ENCODE peak calls at places on chromosomes 1 and 21, in eight cellular contexts. I is neural crest cell, A is uterus, T is hepatocyte, J is AG09319, S is heart left ventricle, X is cardiac muscle cell, O is AG04450. K is an unnamed sample.
A peak's percentile ranks its signal among the peaks of the same experiment; 100 is the strongest.

GRCh38 chr1:17878837-17879236 is 123.7 kb downstream of the ACTL8 start:
- DNase-seq in T (no peak), S (no peak), X (no peak), O (peak; percentile 63), I (no peak), J (no peak), A (no peak), K (no peak)

GRCh38 chr1:232142403-232143314 is 487.3 kb downstream of the SIPA1L2 start:
- DNase-seq in A (peak; percentile 22), S (peak; percentile 40), I (no peak), J (peak; percentile 19), O (peak; percentile 27), T (no peak), X (no peak), K (no peak)

GRCh38 chr1:240258910-240259309 is 167.2 kb downstream of the FMN2 start:
- DNase-seq in S (no peak), T (no peak), A (no peak), J (peak; percentile 96), X (no peak), I (no peak), O (peak; percentile 61), K (no peak)

GRCh38 chr21:32136546-32136945 is 142.3 kb downstream of the MIS18A start:
- DNase-seq in O (no peak), X (no peak), I (no peak), T (no peak), S (no peak), J (no peak), A (no peak), K (no peak)

GRCh38 chr1:46806196-46807020 is 7.6 kb downstream of the CYP4B1 start:
- DNase-seq in S (peak; percentile 88), T (peak; percentile 44), J (no peak), X (no peak), A (peak; percentile 35), O (no peak), I (no peak), K (peak; percentile 65)

GRCh38 chr1:19390901-19391595 is 78.9 kb downstream of the SLC66A1 start:
- DNase-seq in A (peak; percentile 69), O (peak; percentile 64), X (peak; percentile 32), S (no peak), T (peak; percentile 64), J (peak; percentile 85), I (peak; percentile 35), K (peak; percentile 87)

GRCh38 chr1:172449012-172449584 is 5.2 kb upstream of the PIGC start:
- DNase-seq in S (no peak), O (no peak), A (no peak), I (no peak), J (no peak), T (peak; percentile 76), X (no peak), K (no peak)

GRCh38 chr1:109804660-109805059 is 40.9 kb upstream of the EPS8L3 start:
- DNase-seq in I (no peak), X (no peak), T (no peak), O (no peak), A (no peak), S (no peak), J (no peak), K (no peak)

GRCh38 chr1:92446546-92446945 is 40.2 kb downstream of the GFI1 start:
- DNase-seq in S (no peak), I (no peak), X (no peak), A (no peak), O (peak; percentile 23), J (no peak), T (peak; percentile 37), K (no peak)

GRCh38 chr1:179816196-179816960 is 61.2 kb downstream of the TOR1AIP2 start:
- DNase-seq in I (no peak), X (no peak), O (no peak), A (no peak), T (peak; percentile 40), S (peak; percentile 73), J (no peak), K (no peak)

GRCh38 chr1:33372677-33373076 is 51.8 kb upstream of the A3GALT2 start:
- DNase-seq in J (no peak), A (no peak), T (no peak), X (no peak), S (no peak), I (no peak), O (no peak), K (no peak)
- TF ChIP-seq CTCF in J (no peak), A (no peak), T (no peak), X (no peak), S (no peak), I (no peak), O (peak; percentile 14), K (no peak)

DNA sequence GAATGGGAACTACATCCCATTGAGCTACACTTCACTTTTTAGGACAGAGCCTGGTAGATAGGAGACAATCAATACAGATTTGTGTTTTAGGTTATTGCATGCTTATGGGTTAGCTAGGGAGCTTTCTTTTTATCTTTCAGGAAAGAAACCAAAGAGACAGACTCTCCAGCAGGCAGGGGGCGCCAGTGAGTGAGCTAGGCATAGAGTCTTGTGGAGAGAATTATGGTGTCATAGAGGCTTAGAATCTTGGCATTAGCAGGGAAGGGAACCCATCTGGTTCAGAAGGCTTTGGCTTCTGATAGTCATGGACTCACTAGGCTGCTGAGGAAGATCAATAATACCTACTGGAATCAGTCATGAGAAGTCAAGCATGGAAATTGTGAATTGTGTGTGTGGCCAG is at the start of gene SMCP:
- DNase-seq in J (no peak), A (no peak), O (no peak), I (no peak), S (no peak), T (no peak), X (no peak), K (no peak)
- TF ChIP-seq CTCF in J (peak; percentile 11), A (no peak), O (no peak), I (peak; percentile 18), S (no peak), T (no peak), X (no peak), K (no peak)

DNA sequence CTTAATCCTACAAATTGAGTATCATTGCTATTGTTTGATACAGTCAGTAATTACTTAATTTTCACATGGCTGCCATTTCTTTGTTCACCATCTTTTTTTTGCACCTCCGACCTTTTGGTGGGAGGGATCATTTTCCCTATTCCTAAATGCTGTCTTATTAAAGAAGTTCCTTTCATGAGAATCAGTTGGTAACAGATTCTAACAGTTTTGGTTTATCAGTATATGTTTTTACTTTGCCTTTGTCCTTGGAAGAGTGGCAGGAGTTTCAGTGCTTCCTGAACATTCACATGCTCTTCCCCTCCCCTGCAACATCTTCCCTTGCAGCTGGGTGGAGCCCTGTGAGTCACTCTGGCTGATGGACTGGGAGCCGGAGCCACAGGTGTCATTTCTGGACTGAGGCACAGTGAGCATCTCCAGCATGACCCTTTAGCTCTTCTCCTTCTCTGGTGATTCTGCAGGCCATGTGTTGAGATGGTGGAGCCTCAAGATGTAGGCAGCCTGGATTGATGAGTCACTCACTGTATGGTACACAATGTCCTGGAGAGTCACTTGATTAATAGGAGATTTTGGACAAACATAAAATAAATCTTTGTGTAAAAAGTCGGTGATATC is 217.7 kb downstream of the URB2 start:
- DNase-seq in O (no peak), I (no peak), T (peak; percentile 71), S (peak; percentile 67), A (peak; percentile 72), J (no peak), X (no peak), K (no peak)
- TF ChIP-seq CTCF in O (no peak), I (no peak), T (peak; percentile 33), S (peak; percentile 59), A (no peak), J (peak; percentile 3), X (peak; percentile 18), K (peak; percentile 37)

GRCh38 chr1:154772611-154773515 is 97.2 kb downstream of the KCNN3 start:
- DNase-seq in X (no peak), J (no peak), I (no peak), S (no peak), O (no peak), A (no peak), T (no peak), K (no peak)
- TF ChIP-seq CTCF in X (no peak), J (no peak), I (no peak), S (peak; percentile 10), O (no peak), A (no peak), T (no peak), K (no peak)

DNA sequence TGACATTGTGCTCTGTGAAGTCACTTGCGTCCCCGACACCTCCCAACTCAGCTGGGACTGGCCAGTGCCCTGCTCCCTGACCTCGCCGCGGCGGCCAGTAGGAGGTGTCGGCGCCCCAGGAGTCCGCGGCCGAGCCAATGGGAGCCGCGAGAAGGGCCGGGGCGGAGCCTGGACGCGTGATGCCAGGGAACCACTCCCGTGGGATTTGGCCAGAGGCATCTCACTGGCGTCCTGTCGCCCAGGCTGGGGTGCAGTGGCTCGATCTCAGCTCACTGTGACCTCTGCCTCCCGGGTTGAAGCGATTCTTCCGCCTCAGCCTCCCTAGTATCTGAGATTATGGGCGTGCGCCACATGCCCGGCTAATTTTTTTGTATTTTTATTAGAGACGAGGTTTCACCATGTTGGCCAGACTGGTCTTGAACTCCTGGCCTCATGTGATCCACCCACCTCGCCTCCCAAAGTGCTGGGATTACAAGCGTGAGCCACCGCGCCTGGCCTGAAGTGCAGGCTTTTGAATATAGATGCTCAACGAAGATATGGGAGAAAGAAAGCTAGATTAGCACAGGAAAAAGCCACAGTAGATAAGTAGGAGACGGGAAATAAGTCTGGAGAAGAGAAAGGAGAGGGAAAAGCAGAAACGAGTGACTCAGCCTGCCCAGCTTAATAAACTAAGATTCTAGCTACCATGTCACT is 38.0 kb downstream of the ZBTB8OS start:
- DNase-seq in J (peak; percentile 15), I (peak; percentile 80), T (peak; percentile 89), A (peak; percentile 59), O (no peak), S (peak; percentile 94), X (peak; percentile 89), K (peak; percentile 88)
- TF ChIP-seq CTCF in J (peak; percentile 32), I (peak; percentile 52), T (peak; percentile 19), A (peak; percentile 23), O (no peak), S (peak; percentile 55), X (peak; percentile 34), K (no peak)

DNA sequence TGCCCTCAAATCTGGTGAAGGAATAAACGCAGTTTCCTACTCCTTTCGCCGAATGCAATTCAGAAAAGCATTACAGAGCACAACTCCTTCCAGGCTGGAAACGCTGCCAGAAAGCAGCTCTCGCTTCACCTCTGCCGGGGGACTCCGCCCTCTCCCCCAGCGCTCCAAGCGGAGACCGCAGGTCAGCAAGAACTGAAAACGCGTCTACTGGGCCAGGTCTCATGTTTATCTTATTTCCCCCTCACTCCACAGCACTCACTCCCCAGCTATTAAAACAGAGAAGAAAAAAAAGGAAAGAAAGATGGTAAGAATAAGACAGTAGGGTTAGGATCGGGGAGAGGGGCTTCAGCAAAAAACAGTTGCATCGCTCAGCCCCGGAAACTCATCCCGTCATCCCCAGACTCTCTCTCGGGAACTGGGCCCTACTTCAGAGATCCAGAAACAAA is 833 bp upstream of the RCOR3 start:
- DNase-seq in A (peak; percentile 85), T (peak; percentile 91), O (no peak), J (peak; percentile 40), S (peak; percentile 89), X (peak; percentile 81), I (peak; percentile 43), K (peak; percentile 88)
- TF ChIP-seq CTCF in A (no peak), T (no peak), O (peak; percentile 11), J (no peak), S (no peak), X (no peak), I (no peak), K (no peak)